ENCODE peak calls at places on chromosomes 7 and 10, in nine cellular contexts. Q is GM23248, V is hepatocyte, I is HCT116, B is OCI-LY7, T is MM.1S, K is Karpas-422, L is SK-N-SH, Y is PC-3. P is an unnamed sample.
A peak's percentile ranks its signal among the peaks of the same experiment; 100 is the strongest.

GRCh38 chr7:122301858-122302745 is 2.4 kb downstream of the FEZF1 start:
- DNase-seq in B (no peak), L (peak; percentile 39), T (no peak), Y (no peak), I (no peak), K (no peak), Q (peak; percentile 22), V (peak; percentile 17), P (no peak)

GRCh38 chr10:102195301-102195870 is 30.7 kb upstream of the ELOVL3 start:
- DNase-seq in I (no peak), K (no peak), V (no peak), Y (no peak), L (no peak), T (no peak), B (no peak), Q (peak; percentile 33), P (no peak)

GRCh38 chr7:140594131-140594691 is 46.4 kb downstream of the DENND2A start:
- DNase-seq in T (no peak), K (no peak), V (no peak), L (no peak), B (no peak), Q (no peak), Y (no peak), I (no peak), P (no peak)

GRCh38 chr10:119306514-119306951 is 99.2 kb downstream of the GRK5 start:
- DNase-seq in Y (peak; percentile 34), K (peak; percentile 92), B (peak; percentile 96), V (peak; percentile 12), L (no peak), Q (peak; percentile 19), I (no peak), T (peak; percentile 93), P (peak; percentile 50)

GRCh38 chr10:30435068-30435422 is 1.1 kb downstream of the MAP3K8 start:
- DNase-seq in I (no peak), T (peak; percentile 40), L (no peak), B (no peak), V (peak; percentile 62), K (peak; percentile 78), Y (no peak), Q (peak; percentile 77), P (no peak)

GRCh38 chr10:3892440-3893101 is 107.6 kb upstream of the KLF6 start:
- DNase-seq in Q (peak; percentile 27), Y (peak; percentile 10), L (no peak), B (no peak), T (no peak), V (no peak), K (no peak), I (no peak), P (no peak)

GRCh38 chr7:4209126-4209525 is 473.0 kb upstream of the FOXK1 start:
- DNase-seq in L (no peak), T (no peak), Q (no peak), Y (no peak), V (no peak), B (no peak), K (no peak), I (no peak), P (no peak)

GRCh38 chr10:19847321-19847720 is 31.1 kb downstream of the PLXDC2 start:
- DNase-seq in Q (peak; percentile 55), L (no peak), V (peak; percentile 22), Y (no peak), B (no peak), T (no peak), K (no peak), I (no peak), P (no peak)

GRCh38 chr10:33248638-33249037 is 85.8 kb downstream of the NRP1 start:
- DNase-seq in V (no peak), B (peak; percentile 3), I (no peak), T (peak; percentile 79), Y (peak; percentile 100), L (no peak), K (no peak), Q (peak; percentile 87), P (peak; percentile 71)

GRCh38 chr7:26143298-26144044 is 8.5 kb upstream of the NFE2L3 start:
- DNase-seq in T (no peak), Y (peak; percentile 68), I (no peak), V (peak; percentile 28), K (no peak), B (no peak), L (no peak), Q (peak; percentile 71), P (peak; percentile 81)

GRCh38 chr10:17693009-17693408 is 49.1 kb downstream of the STAM start:
- DNase-seq in Q (no peak), L (no peak), K (no peak), I (no peak), B (no peak), T (no peak), Y (no peak), V (no peak), P (no peak)

GRCh38 chr7:128259131-128260056 is 18.3 kb downstream of the LEP start:
- DNase-seq in Q (peak; percentile 36), K (no peak), L (no peak), V (peak; percentile 27), B (no peak), Y (peak; percentile 86), T (no peak), I (peak; percentile 12), P (peak; percentile 91)

GRCh38 chr10:29535012-29535777 is 99.6 kb downstream of the SVIL start:
- DNase-seq in V (peak; percentile 81), Q (peak; percentile 90), L (peak; percentile 71), B (no peak), I (peak; percentile 16), K (no peak), Y (peak; percentile 90), T (no peak), P (peak; percentile 69)

GRCh38 chr10:98368644-98369043 is 46.3 kb downstream of the PYROXD2 start:
- DNase-seq in I (no peak), Y (no peak), K (no peak), T (no peak), Q (no peak), V (no peak), L (no peak), B (no peak), P (no peak)

GRCh38 chr10:5559642-5560141 is 34.9 kb downstream of the CALML3 start:
- DNase-seq in K (no peak), V (no peak), I (no peak), B (no peak), Q (peak; percentile 86), Y (peak; percentile 68), L (no peak), T (no peak), P (no peak)

GRCh38 chr7:31071316-31071715 is 19.2 kb downstream of the ADCYAP1R1 start:
- DNase-seq in V (no peak), L (no peak), I (no peak), K (no peak), B (no peak), Y (no peak), Q (no peak), T (no peak), P (no peak)

GRCh38 chr7:73892003-73892975 is 31.3 kb downstream of the TMEM270 start:
- DNase-seq in B (no peak), K (no peak), L (no peak), T (no peak), Y (peak; percentile 58), V (peak; percentile 23), I (no peak), Q (peak; percentile 64), P (no peak)

DNA sequence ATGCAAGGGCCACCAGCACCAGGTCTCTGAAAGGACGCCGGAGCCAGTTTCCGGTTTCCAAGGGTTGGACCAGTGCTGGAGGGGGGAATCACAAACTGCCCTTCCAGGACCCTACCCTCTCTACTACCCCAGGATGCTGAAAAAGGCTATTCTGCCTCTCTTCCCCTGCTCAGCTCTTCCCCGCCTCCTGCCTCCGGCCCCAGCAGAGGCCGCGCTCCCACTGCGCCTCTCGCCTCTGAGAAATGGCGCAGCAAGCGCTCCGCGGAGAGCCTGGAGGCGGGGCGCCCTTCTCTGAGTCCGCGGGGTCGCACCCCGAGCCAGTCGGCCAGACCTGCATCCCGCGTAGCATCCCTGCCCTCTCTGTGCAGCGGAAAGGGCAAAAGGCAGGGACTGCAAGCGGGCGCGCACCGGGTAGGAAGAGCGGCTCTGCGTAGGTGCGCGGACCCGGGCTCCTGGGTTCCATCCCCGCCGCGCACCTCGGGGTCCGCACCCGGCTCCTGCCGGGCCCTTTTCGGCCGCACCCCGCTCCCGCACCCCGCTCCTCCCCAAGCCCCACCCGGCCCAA is 476 bp upstream of the RET start:
- DNase-seq in K (no peak), L (peak; percentile 79), B (no peak), I (no peak), Y (no peak), T (no peak), V (no peak), Q (peak; percentile 20), P (no peak)
- H3K4me3 ChIP-seq in K (no peak overlapping the region), L (no peak overlapping the region), B (no peak overlapping the region), I (peak overlapping the region; percentile 64), Y (no peak overlapping the region), T (no peak overlapping the region), V (no peak overlapping the region), Q (no peak overlapping the region), P (no peak overlapping the region)

GRCh38 chr7:131897790-131898165 is 341.4 kb upstream of the PODXL start:
- DNase-seq in L (no peak), T (no peak), Y (no peak), B (no peak), I (no peak), V (no peak), Q (no peak), K (no peak), P (no peak)
- H3K9me2 ChIP-seq in L (no peaks in the 10 kb centered on the region), T (no peaks in the 10 kb centered on the region), Y (no peaks in the 10 kb centered on the region), B (no peaks in the 10 kb centered on the region), I (no peaks in the 10 kb centered on the region), V (no peaks in the 10 kb centered on the region), Q (no peaks in the 10 kb centered on the region), K (no peaks in the 10 kb centered on the region), P (no peaks in the 10 kb centered on the region)

GRCh38 chr10:11396311-11396960 is 215.0 kb downstream of the USP6NL start:
- DNase-seq in B (no peak), Q (no peak), L (no peak), Y (no peak), T (no peak), K (no peak), V (no peak), I (no peak), P (no peak)
- H3K4me3 ChIP-seq in B (no peak overlapping the region), Q (no peak overlapping the region), L (no peak overlapping the region), Y (no peak overlapping the region), T (no peak overlapping the region), K (no peak overlapping the region), V (no peak overlapping the region), I (no peak overlapping the region), P (no peak overlapping the region)

GRCh38 chr7:54711900-54712595 is 47.0 kb downstream of the SEC61G start:
- DNase-seq in Q (no peak), Y (no peak), T (no peak), B (no peak), V (no peak), I (no peak), K (no peak), L (no peak), P (no peak)

GRCh38 chr7:54709283-54709682 is 49.7 kb downstream of the SEC61G start:
- DNase-seq in V (no peak), T (no peak), B (no peak), Y (no peak), L (no peak), I (no peak), K (no peak), Q (no peak), P (no peak)

DNA sequence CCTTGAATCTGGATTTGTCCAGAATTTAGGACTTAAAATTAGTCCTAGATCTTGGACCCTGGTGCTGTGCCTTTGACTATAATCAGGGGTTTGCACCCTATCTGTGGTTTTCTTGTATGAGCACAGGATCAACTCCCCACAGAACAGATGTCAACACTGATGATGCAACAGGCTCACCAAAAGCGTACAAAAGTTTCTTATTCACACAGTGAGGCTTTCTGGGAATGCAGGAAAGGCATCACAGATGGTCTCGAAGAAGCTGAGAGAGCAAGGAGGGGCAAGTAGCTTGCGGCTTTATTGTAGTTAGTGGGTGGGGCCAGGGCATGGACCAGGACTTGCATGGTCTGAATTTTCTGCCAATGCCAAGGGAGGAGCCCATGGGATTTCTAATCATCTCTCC is 46.2 kb downstream of the SEC61G start:
- DNase-seq in Q (no peak), B (no peak), L (no peak), Y (no peak), I (no peak), T (no peak), K (no peak), V (no peak), P (no peak)
- H3K9me2 ChIP-seq in Q (no peaks in the 10 kb centered on the region), B (no peaks in the 10 kb centered on the region), L (no peaks in the 10 kb centered on the region), Y (no peaks in the 10 kb centered on the region), I (no peaks in the 10 kb centered on the region), T (no peaks in the 10 kb centered on the region), K (no peaks in the 10 kb centered on the region), V (no peaks in the 10 kb centered on the region), P (no peaks in the 10 kb centered on the region)